ENCODE peak calls at places on chromosomes 1 and 21, in nine cellular contexts. H is stomach, W is GM23338, Q is K562, L is sigmoid colon, I is prostate gland, T is Panc1, O is transverse colon, D is SK-N-MC. K is an unnamed sample.

GRCh38 chr1:12450831-12451559 is 167.0 kb downstream of the DHRS3 start:
- DNase-seq in H (no peak), W (no peak), Q (no peak), L (no peak), I (peak), T (no peak), O (no peak), D (no peak), K (no peak)

GRCh38 chr21:34974162-34974981 is 74.7 kb downstream of the RUNX1 start:
- DNase-seq in H (no peak), W (no peak), Q (no peak), L (no peak), I (no peak), T (no peak), O (no peak), D (no peak), K (no peak)

GRCh38 chr1:66576645-66577044 is 42.7 kb downstream of the SGIP1 start:
- DNase-seq in H (no peak), W (no peak), Q (no peak), L (no peak), I (no peak), T (no peak), O (no peak), D (no peak), K (no peak)

GRCh38 chr1:211469938-211470529 is 21.9 kb downstream of the RD3 start:
- DNase-seq in H (peak), W (peak), Q (peak), L (peak), I (peak), T (peak), O (peak), D (no peak), K (no peak)

GRCh38 chr1:115164484-115164883 is 75.2 kb upstream of the TSPAN2 start:
- DNase-seq in H (no peak), W (no peak), Q (no peak), L (no peak), I (no peak), T (no peak), O (no peak), D (no peak), K (no peak)

GRCh38 chr1:15158506-15159165 is 5.1 kb downstream of the TMEM51 start:
- DNase-seq in H (no peak), W (no peak), Q (no peak), L (no peak), I (no peak), T (no peak), O (no peak), D (no peak), K (no peak)

GRCh38 chr1:204283711-204284651 is 70.2 kb upstream of the GOLT1A start:
- DNase-seq in H (peak), W (no peak), Q (no peak), L (peak), I (no peak), T (no peak), O (no peak), D (no peak), K (no peak)

GRCh38 chr1:63537006-63537405 is 13.7 kb downstream of the EFCAB7 start:
- DNase-seq in H (no peak), W (peak), Q (no peak), L (no peak), I (no peak), T (no peak), O (no peak), D (no peak), K (no peak)

GRCh38 chr1:90716552-90717355 is at the start of gene BARHL2:
- DNase-seq in H (no peak), W (peak), Q (no peak), L (no peak), I (no peak), T (no peak), O (no peak), D (no peak), K (no peak)

GRCh38 chr1:36625253-36625958 is 142.7 kb upstream of the CSF3R start:
- DNase-seq in H (no peak), W (no peak), Q (no peak), L (no peak), I (no peak), T (no peak), O (no peak), D (no peak), K (no peak)

DNA sequence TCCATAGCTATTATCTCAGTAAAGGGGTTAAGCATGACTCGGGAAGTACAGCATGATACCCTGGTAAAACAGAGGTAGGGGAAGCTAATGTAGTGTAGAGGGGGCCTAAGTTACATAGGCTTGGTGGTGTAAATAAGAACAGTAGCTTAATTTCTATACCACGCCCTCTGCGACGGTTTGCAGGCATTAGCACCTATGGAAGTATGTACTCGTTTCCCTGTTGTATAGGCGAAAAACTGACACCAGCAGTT is 470 bp upstream of the NAXE start:
- DNase-seq in H (no peak), W (peak), Q (peak), L (no peak), I (no peak), T (no peak), O (no peak), D (no peak), K (no peak)
- H3K27ac ChIP-seq in H (peak), W (peak), Q (peak), L (peak), I (peak), T (peak), O (peak), D (peak), K (peak)

GRCh38 chr1:31937300-31938183 is 626 bp downstream of the PTP4A2 start:
- DNase-seq in H (peak), W (peak), Q (peak), L (peak), I (peak), T (no peak), O (peak), D (no peak), K (peak)
- TF ChIP-seq POLR2AphosphoS5 in H (no peak), W (no peak), Q (peak), L (peak), I (no peak), T (no peak), O (no peak), D (no peak), K (no peak)

GRCh38 chr1:234975941-234976871 is 152.4 kb downstream of the TOMM20 start:
- DNase-seq in H (no peak), W (no peak), Q (no peak), L (peak), I (no peak), T (no peak), O (no peak), D (no peak), K (no peak)
- H3K27ac ChIP-seq in H (peak), W (no peak), Q (peak), L (peak), I (no peak), T (peak), O (peak), D (no peak), K (peak)

GRCh38 chr1:76835203-76835602 is 32.1 kb upstream of the ST6GALNAC5 start:
- DNase-seq in H (no peak), W (no peak), Q (no peak), L (no peak), I (no peak), T (no peak), O (no peak), D (no peak), K (no peak)
- TF ChIP-seq POLR2AphosphoS5 in H (no peak), W (no peak), Q (no peak), L (no peak), I (no peak), T (no peak), O (no peak), D (no peak), K (no peak)

GRCh38 chr1:188129856-188130838 is 1301.4 kb downstream of the PLA2G4A start:
- DNase-seq in H (no peak), W (no peak), Q (no peak), L (no peak), I (no peak), T (no peak), O (no peak), D (no peak), K (no peak)
- H3K27ac ChIP-seq in H (no peak), W (no peak), Q (no peak), L (no peak), I (no peak), T (no peak), O (no peak), D (no peak), K (no peak)

DNA sequence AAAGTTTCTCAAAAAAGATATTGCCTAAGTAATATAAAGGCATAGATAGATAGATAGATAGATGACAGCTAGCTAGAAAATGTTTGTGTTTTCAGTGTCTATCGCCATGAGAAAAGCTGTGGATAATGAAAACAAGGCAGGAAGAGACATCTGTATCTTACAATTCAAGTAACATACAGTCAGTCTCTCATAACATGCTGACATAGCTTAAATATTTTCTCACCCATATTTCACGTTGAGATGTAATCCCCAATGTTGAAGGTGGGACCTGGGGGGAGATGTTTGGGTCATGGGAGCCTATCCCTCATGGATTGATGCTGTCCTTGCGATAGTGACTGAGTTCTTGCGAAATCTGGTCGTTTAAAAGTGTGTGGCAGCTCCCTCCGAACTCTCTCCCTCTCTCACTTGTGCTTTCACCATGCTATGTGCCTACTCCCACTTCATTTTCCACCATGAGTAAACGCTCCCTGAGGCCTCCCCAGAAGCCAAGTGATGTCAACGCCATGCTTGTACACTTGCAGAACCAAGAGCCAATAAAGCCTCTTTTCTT is 856.8 kb upstream of the ADAMTS5 start:
- DNase-seq in H (no peak), W (no peak), Q (no peak), L (no peak), I (no peak), T (no peak), O (no peak), D (no peak), K (no peak)
- TF ChIP-seq POLR2AphosphoS5 in H (no peak), W (no peak), Q (no peak), L (no peak), I (no peak), T (no peak), O (no peak), D (no peak), K (no peak)

GRCh38 chr21:42187976-42188653 is 30.8 kb upstream of the ABCG1 start:
- DNase-seq in H (peak), W (no peak), Q (no peak), L (peak), I (no peak), T (no peak), O (peak), D (peak), K (no peak)
- H3K27ac ChIP-seq in H (peak), W (no peak), Q (no peak), L (peak), I (no peak), T (no peak), O (peak), D (peak), K (peak)